ENCODE peak calls at places on chromosome 15, in ten cellular contexts. Y, P, B, H, F, U, N, O, G and A are unnamed samples.

GRCh38 chr15:97961067-97961954 is 808 bp downstream of the ARRDC4 start:
- DNase-seq in G (no peak), N (peak; percentile 20), F (peak; percentile 56), O (no peak), H (no peak), B (peak; percentile 37), Y (no peak), U (no peak), P (no peak), A (no peak)

GRCh38 chr15:52294881-52295420 is 653 bp downstream of the MYO5C start:
- DNase-seq in N (no peak), B (peak; percentile 5), U (no peak), P (no peak), Y (no peak), F (no peak), H (no peak), O (no peak), G (no peak), A (no peak)

GRCh38 chr15:53831907-53832793 is 72.7 kb upstream of the WDR72 start:
- DNase-seq in U (no peak), G (no peak), N (no peak), H (no peak), B (no peak), F (no peak), O (no peak), P (no peak), Y (no peak), A (no peak)

GRCh38 chr15:45521596-45522167 is 873 bp downstream of the SLC30A4 start:
- DNase-seq in U (no peak), H (no peak), B (peak; percentile 17), P (no peak), O (no peak), G (no peak), F (no peak), N (peak; percentile 3), Y (no peak), A (no peak)

GRCh38 chr15:40340740-40341400 is at the start of gene CCDC9B:
- DNase-seq in O (peak; percentile 69), B (peak; percentile 92), P (no peak), H (peak; percentile 81), F (no peak), Y (no peak), G (peak; percentile 46), U (no peak), N (peak; percentile 91), A (peak; percentile 71)

GRCh38 chr15:69305204-69305931 is 6.7 kb downstream of the PAQR5 start:
- DNase-seq in H (peak; percentile 57), G (peak; percentile 69), Y (no peak), B (peak; percentile 55), N (peak; percentile 90), F (no peak), U (no peak), P (no peak), O (no peak), A (peak; percentile 95)

GRCh38 chr15:29924750-29925149 is 102.5 kb upstream of the TJP1 start:
- DNase-seq in F (no peak), P (no peak), N (peak; percentile 85), O (no peak), B (peak; percentile 78), H (peak; percentile 63), G (no peak), Y (no peak), U (peak; percentile 77), A (peak; percentile 24)

GRCh38 chr15:58779554-58779953 is 8.5 kb downstream of the MINDY2 start:
- DNase-seq in P (no peak), Y (no peak), F (no peak), U (no peak), G (no peak), H (no peak), B (no peak), N (peak; percentile 42), O (no peak), A (no peak)

GRCh38 chr15:36294359-36294758 is 285.1 kb upstream of the CDIN1 start:
- DNase-seq in N (no peak), F (no peak), G (no peak), H (no peak), U (no peak), P (no peak), Y (no peak), O (no peak), B (no peak), A (no peak)

GRCh38 chr15:56261854-56262509 is 18.3 kb upstream of the RFX7 start:
- DNase-seq in B (no peak), H (no peak), F (no peak), P (no peak), U (no peak), G (no peak), O (no peak), Y (no peak), N (no peak), A (no peak)

GRCh38 chr15:80194914-80195313 is 42.1 kb downstream of the FAH start:
- DNase-seq in F (no peak), Y (no peak), G (no peak), U (no peak), N (no peak), B (no peak), H (no peak), O (no peak), P (no peak), A (no peak)

GRCh38 chr15:100132309-100132708 is 209.5 kb downstream of the ADAMTS17 start:
- DNase-seq in H (no peak), O (no peak), G (no peak), F (no peak), P (no peak), Y (no peak), U (no peak), N (no peak), B (no peak), A (no peak)